ENCODE peak calls at places on chromosomes 7 and 10, in ten cellular contexts. F is adrenal gland, J is astrocyte, S is Panc1, W is astrocyte of the spinal cord, E is OCI-LY7, Z is GM13977, I is endothelial cell of umbilical vein, G is AG10803, Q is mesothelial cell of epicardium. T is an unnamed sample.

GRCh38 chr10:18689498-18689897 is 30.3 kb downstream of the ARL5B start:
- DNase-seq in F (no peak), J (no peak), S (no peak), W (peak), E (no peak), Z (no peak), I (no peak), G (peak), Q (no peak), T (no peak)

GRCh38 chr7:120856198-120856597 is 1.7 kb downstream of the TSPAN12 start:
- DNase-seq in F (no peak), J (no peak), S (no peak), W (no peak), E (no peak), Z (peak), I (no peak), G (no peak), Q (no peak), T (no peak)

GRCh38 chr7:131188367-131189339 is 139.0 kb upstream of the MKLN1 start:
- DNase-seq in F (peak), J (peak), S (peak), W (peak), E (no peak), Z (peak), I (peak), G (peak), Q (no peak), T (no peak)

GRCh38 chr7:50743893-50744292 is 38.8 kb downstream of the GRB10 start:
- DNase-seq in F (no peak), J (no peak), S (no peak), W (no peak), E (no peak), Z (no peak), I (no peak), G (no peak), Q (no peak), T (no peak)

GRCh38 chr7:93715234-93715633 is 140.7 kb upstream of the CALCR start:
- DNase-seq in F (peak), J (peak), S (peak), W (peak), E (peak), Z (no peak), I (peak), G (peak), Q (peak), T (peak)

GRCh38 chr7:136666110-136666509 is 202.3 kb upstream of the CHRM2 start:
- DNase-seq in F (no peak), J (no peak), S (no peak), W (no peak), E (no peak), Z (no peak), I (no peak), G (no peak), Q (no peak), T (no peak)

GRCh38 chr7:47265621-47266020 is 316.3 kb downstream of the TNS3 start:
- DNase-seq in F (no peak), J (no peak), S (no peak), W (no peak), E (no peak), Z (no peak), I (no peak), G (no peak), Q (no peak), T (no peak)

GRCh38 chr10:70561051-70561450 is 41.5 kb downstream of the PRF1 start:
- DNase-seq in F (no peak), J (no peak), S (no peak), W (peak), E (no peak), Z (no peak), I (no peak), G (peak), Q (no peak), T (no peak)

GRCh38 chr7:125355899-125356298 is 426.3 kb upstream of the POT1 start:
- DNase-seq in F (no peak), J (peak), S (no peak), W (peak), E (no peak), Z (no peak), I (peak), G (no peak), Q (no peak), T (no peak)

GRCh38 chr10:89074120-89074519 is 83.5 kb downstream of the FAS start:
- DNase-seq in F (peak), J (peak), S (no peak), W (peak), E (no peak), Z (no peak), I (peak), G (peak), Q (no peak), T (no peak)

GRCh38 chr7:149140784-149141183 is 6.5 kb upstream of the ZNF398 start:
- DNase-seq in F (peak), J (no peak), S (no peak), W (no peak), E (no peak), Z (no peak), I (no peak), G (no peak), Q (no peak), T (no peak)

GRCh38 chr7:30469303-30469702 is 9.3 kb downstream of the NOD1 start:
- DNase-seq in F (peak), J (peak), S (no peak), W (peak), E (no peak), Z (no peak), I (peak), G (peak), Q (peak), T (peak)

GRCh38 chr10:10489086-10489485 is 528.6 kb upstream of the CELF2 start:
- DNase-seq in F (no peak), J (no peak), S (no peak), W (no peak), E (no peak), Z (no peak), I (no peak), G (peak), Q (no peak), T (no peak)

GRCh38 chr7:107168233-107169119 is at the start of gene HBP1:
- DNase-seq in F (peak), J (peak), S (peak), W (peak), E (peak), Z (peak), I (peak), G (peak), Q (peak), T (peak)

GRCh38 chr7:31145339-31145738 is 93.2 kb downstream of the ADCYAP1R1 start:
- DNase-seq in F (no peak), J (no peak), S (no peak), W (no peak), E (no peak), Z (no peak), I (no peak), G (no peak), Q (no peak), T (no peak)

GRCh38 chr7:5824297-5824610 is 42.8 kb upstream of the RNF216 start:
- DNase-seq in F (no peak), J (no peak), S (no peak), W (no peak), E (no peak), Z (peak), I (no peak), G (no peak), Q (no peak), T (no peak)

GRCh38 chr7:106056513-106057203 is 55.5 kb downstream of the SYPL1 start:
- DNase-seq in F (peak), J (peak), S (peak), W (peak), E (peak), Z (peak), I (peak), G (peak), Q (peak), T (peak)

GRCh38 chr10:119852822-119853221 is 19.8 kb downstream of the MCMBP start:
- DNase-seq in F (no peak), J (no peak), S (no peak), W (no peak), E (no peak), Z (no peak), I (no peak), G (no peak), Q (no peak), T (no peak)

GRCh38 chr10:61628199-61628874 is 34.4 kb upstream of the CABCOCO1 start:
- DNase-seq in F (no peak), J (peak), S (no peak), W (peak), E (no peak), Z (no peak), I (no peak), G (peak), Q (no peak), T (no peak)

GRCh38 chr7:25720427-25720826 is 431.6 kb upstream of the NFE2L3 start:
- DNase-seq in F (no peak), J (no peak), S (no peak), W (no peak), E (peak), Z (no peak), I (peak), G (no peak), Q (no peak), T (no peak)

GRCh38 chr7:112207765-112208164 is 1.3 kb downstream of the ZNF277 start:
- DNase-seq in F (no peak), J (no peak), S (no peak), W (no peak), E (no peak), Z (no peak), I (no peak), G (no peak), Q (no peak), T (no peak)

GRCh38 chr7:66642932-66643331 is 14.3 kb downstream of the KCTD7 start:
- DNase-seq in F (no peak), J (no peak), S (no peak), W (no peak), E (no peak), Z (no peak), I (no peak), G (no peak), Q (no peak), T (no peak)

GRCh38 chr10:119395287-119396007 is 147.1 kb downstream of the RGS10 start:
- DNase-seq in F (peak), J (peak), S (no peak), W (peak), E (no peak), Z (no peak), I (peak), G (no peak), Q (no peak), T (no peak)

GRCh38 chr10:48542471-48543210 is 62.2 kb downstream of the ARHGAP22 start:
- DNase-seq in F (no peak), J (no peak), S (no peak), W (no peak), E (no peak), Z (no peak), I (no peak), G (no peak), Q (no peak), T (no peak)

GRCh38 chr10:98340946-98341345 is 73.0 kb upstream of the LOXL4 start:
- DNase-seq in F (peak), J (no peak), S (no peak), W (no peak), E (peak), Z (no peak), I (no peak), G (no peak), Q (no peak), T (no peak)

GRCh38 chr10:37777056-37777455 is 80.4 kb downstream of the ZNF248 start:
- DNase-seq in F (no peak), J (no peak), S (no peak), W (no peak), E (no peak), Z (no peak), I (no peak), G (no peak), Q (no peak), T (no peak)

GRCh38 chr10:52443419-52444388 is 129.6 kb downstream of the DKK1 start:
- DNase-seq in F (no peak), J (peak), S (peak), W (peak), E (no peak), Z (no peak), I (peak), G (peak), Q (no peak), T (no peak)

GRCh38 chr10:125299476-125299875 is 139.1 kb upstream of the CTBP2 start:
- DNase-seq in F (no peak), J (no peak), S (no peak), W (no peak), E (no peak), Z (no peak), I (no peak), G (no peak), Q (no peak), T (peak)

GRCh38 chr10:11298116-11298515 is 280.4 kb downstream of the CELF2 start:
- DNase-seq in F (no peak), J (no peak), S (no peak), W (no peak), E (no peak), Z (no peak), I (no peak), G (no peak), Q (no peak), T (no peak)

GRCh38 chr7:99792983-99793382 is 9.0 kb upstream of the CYP3A4 start:
- DNase-seq in F (no peak), J (no peak), S (no peak), W (no peak), E (no peak), Z (no peak), I (no peak), G (no peak), Q (no peak), T (no peak)

GRCh38 chr7:114569160-114569559 is 154.5 kb downstream of the FOXP2 start:
- DNase-seq in F (no peak), J (no peak), S (no peak), W (no peak), E (no peak), Z (no peak), I (no peak), G (no peak), Q (no peak), T (no peak)

GRCh38 chr7:28956608-28957063 is 1.5 kb downstream of the TRIL start:
- DNase-seq in F (peak), J (peak), S (no peak), W (peak), E (no peak), Z (peak), I (peak), G (no peak), Q (peak), T (peak)
- TF ChIP-seq CTCF in F (peak), J (peak), S (peak), W (peak), E (no peak), Z (peak), I (peak), G (peak), Q (peak), T (peak)

DNA sequence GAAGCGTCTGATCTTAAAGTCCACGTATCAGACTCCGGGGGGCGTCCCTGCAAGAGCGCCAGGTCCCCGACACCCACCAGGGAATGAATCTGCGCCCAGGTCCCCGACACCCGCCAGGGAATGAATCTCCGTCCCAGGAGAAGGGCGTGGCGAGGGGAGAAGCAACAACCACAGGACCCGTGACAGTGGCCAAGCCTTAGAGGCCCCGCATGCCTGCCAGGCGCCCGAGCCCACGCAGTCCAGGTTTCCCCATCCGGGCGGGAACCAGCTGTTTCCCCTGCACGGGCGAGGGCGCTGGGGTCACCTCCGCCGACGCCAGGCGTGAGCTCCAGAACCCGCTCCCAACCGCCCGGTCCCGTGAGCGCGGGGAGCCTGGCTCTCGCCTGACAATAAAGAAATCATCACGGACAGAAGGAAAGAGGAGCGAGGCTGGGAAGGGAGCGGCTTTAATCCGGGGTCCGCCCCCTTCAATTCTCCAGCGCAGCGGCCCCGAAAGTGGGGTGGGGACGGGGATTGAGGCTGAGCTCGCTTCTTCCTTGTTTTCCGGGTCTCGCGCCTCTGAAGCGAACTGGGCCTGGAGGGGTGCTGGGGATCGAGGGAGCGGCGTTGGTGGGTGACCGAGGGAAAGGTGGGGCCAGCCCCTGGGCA is 29.0 kb upstream of the BMS1 start:
- DNase-seq in F (no peak), J (no peak), S (no peak), W (no peak), E (no peak), Z (no peak), I (peak), G (no peak), Q (no peak), T (peak)
- TF ChIP-seq CTCF in F (no peak), J (no peak), S (no peak), W (no peak), E (no peak), Z (no peak), I (no peak), G (no peak), Q (peak), T (no peak)

DNA sequence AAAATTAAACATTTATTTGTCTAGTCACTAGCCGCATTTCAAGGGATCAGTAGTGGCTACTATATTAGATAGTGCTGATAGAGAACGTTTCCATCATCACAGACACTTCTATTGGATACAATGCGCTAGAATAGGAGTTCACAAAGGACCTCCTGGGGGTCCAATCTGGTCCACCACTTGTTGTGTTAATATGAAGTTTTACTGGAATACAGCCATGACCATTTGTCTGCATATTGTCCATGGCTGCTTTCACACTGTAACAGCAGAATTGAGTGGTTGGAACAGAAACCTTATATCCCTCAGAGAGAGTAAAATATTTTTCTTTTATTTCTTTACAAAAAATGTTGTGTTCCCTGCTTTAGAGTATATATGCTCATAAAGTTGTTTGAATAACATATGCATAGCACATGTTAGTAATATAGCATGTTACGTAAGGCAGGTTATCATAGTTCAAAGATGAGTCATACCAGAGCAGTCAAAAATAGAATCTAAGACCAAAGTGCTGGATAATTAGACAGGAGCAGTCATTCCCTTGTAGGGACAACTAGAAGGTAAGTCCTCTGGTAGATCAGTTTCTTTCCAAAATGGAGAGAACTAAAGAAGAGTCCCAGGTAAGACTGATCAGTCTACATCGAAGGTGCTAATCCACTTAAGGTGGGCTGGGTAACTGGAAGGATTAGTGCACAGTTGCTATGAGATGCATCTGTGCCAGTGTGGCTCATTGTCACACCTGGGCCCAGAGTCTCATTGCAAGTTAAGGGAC is 14.9 kb downstream of the BZW2 start:
- DNase-seq in F (no peak), J (peak), S (no peak), W (peak), E (no peak), Z (no peak), I (peak), G (peak), Q (no peak), T (no peak)
- TF ChIP-seq CTCF in F (no peak), J (no peak), S (no peak), W (no peak), E (no peak), Z (no peak), I (no peak), G (no peak), Q (no peak), T (no peak)

DNA sequence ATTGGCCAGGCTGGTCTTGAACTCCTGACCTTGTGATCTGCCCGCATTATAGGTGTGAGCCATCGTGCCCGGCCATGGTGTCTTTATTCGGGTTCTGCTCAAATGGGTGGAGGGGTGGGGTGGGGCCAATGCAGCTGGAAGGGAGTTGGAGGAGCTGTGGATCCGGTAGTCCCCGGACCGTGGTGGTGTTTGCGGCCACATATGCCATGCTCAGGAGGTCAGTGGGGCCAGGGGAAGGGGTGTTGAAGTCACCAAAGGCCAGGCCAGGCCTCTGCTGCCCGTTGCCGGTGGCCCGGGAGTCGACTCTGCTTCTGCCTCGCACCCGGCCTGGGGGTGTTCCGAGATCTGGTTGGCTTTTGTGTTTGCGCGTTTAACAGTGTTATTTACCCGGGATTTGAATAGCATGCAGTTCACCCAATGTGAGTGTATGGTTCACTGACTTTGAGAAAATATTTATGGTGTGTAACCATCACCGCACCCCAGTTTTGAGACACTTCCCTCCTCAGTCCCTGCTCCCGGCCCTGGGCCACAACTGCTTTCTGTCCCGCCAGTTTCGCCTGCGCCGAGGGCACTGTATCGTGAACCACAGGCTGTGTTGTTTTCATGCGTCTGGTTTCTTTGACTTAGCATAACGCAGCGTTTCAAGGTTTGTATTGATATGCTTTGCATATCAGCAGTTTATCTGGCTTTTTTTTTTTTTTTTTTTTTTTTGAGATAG is 10.7 kb downstream of the INPP5A start:
- DNase-seq in F (no peak), J (no peak), S (no peak), W (no peak), E (no peak), Z (peak), I (no peak), G (no peak), Q (no peak), T (no peak)
- TF ChIP-seq CTCF in F (no peak), J (no peak), S (no peak), W (no peak), E (no peak), Z (no peak), I (no peak), G (no peak), Q (no peak), T (no peak)

GRCh38 chr7:2520131-2520807 is 695 bp downstream of the LFNG start:
- DNase-seq in F (no peak), J (no peak), S (no peak), W (no peak), E (no peak), Z (peak), I (no peak), G (no peak), Q (no peak), T (no peak)
- TF ChIP-seq CTCF in F (no peak), J (no peak), S (no peak), W (peak), E (no peak), Z (no peak), I (peak), G (no peak), Q (no peak), T (no peak)

GRCh38 chr7:123771846-123772245 is 23.0 kb upstream of the WASL start:
- DNase-seq in F (no peak), J (no peak), S (no peak), W (no peak), E (no peak), Z (no peak), I (no peak), G (no peak), Q (no peak), T (no peak)

GRCh38 chr7:123772652-123773051 is 23.8 kb upstream of the WASL start:
- DNase-seq in F (no peak), J (no peak), S (no peak), W (no peak), E (no peak), Z (no peak), I (no peak), G (no peak), Q (no peak), T (no peak)

GRCh38 chr7:123769371-123769770 is 20.6 kb upstream of the WASL start:
- DNase-seq in F (peak), J (peak), S (peak), W (peak), E (no peak), Z (no peak), I (peak), G (peak), Q (no peak), T (no peak)

GRCh38 chr7:123770378-123770777 is 21.6 kb upstream of the WASL start:
- DNase-seq in F (peak), J (peak), S (no peak), W (peak), E (no peak), Z (peak), I (no peak), G (peak), Q (no peak), T (no peak)

DNA sequence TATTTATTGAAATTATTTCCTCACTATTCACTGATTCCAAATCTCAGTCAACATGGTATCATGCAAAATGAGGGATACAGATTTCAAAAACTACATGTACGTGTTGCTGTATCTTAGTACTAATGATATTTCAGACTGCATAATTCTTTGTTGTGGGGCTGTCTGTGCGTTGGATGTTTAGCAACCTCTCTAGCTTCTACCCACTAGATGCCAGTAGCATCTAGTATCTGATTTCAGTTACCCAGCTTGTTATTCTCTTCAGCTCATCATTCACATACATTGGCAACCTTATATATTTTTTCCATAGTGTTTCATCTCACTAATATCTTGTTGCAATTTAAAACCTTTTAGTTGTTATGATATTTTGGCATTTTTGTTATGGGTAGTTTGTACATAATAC is 22.5 kb upstream of the WASL start:
- DNase-seq in F (no peak), J (no peak), S (no peak), W (no peak), E (no peak), Z (no peak), I (no peak), G (no peak), Q (no peak), T (no peak)
- TF ChIP-seq CTCF in F (no peak), J (no peak), S (peak), W (no peak), E (no peak), Z (no peak), I (no peak), G (no peak), Q (no peak), T (no peak)